ENCODE peak calls at places on chromosome 20, in four cellular contexts. Y is A549, U is transverse colon, A is ovary. F is an unnamed sample.

GRCh38 chr20:53911301-53911700 is 159.1 kb downstream of the BCAS1 start:
- DNase-seq in Y (no peak), U (peak; percentile 3), A (no peak), F (no peak)

GRCh38 chr20:36950432-36951197 is 893 bp downstream of the SAMHD1 start:
- DNase-seq in Y (peak; percentile 16), U (peak; percentile 39), A (no peak), F (no peak)

GRCh38 chr20:58892932-58893224 is 40.4 kb downstream of the GNAS start:
- DNase-seq in Y (peak; percentile 19), U (no peak), A (no peak), F (no peak)

GRCh38 chr20:41011551-41012067 is 17.0 kb upstream of the TOP1 start:
- DNase-seq in Y (no peak), U (peak; percentile 58), A (no peak), F (no peak)

GRCh38 chr20:33444797-33445560 is 1.4 kb upstream of the SNTA1 start:
- DNase-seq in Y (peak; percentile 36), U (peak; percentile 23), A (no peak), F (no peak)

GRCh38 chr20:53801609-53802370 is 208.2 kb upstream of the ZNF217 start:
- DNase-seq in Y (no peak), U (peak; percentile 38), A (no peak), F (no peak)

GRCh38 chr20:3209023-3209945 is at the start of gene ITPA:
- DNase-seq in Y (peak; percentile 58), U (peak; percentile 56), A (peak; percentile 57), F (no peak)

GRCh38 chr20:22374066-22374465 is 210.3 kb downstream of the FOXA2 start:
- DNase-seq in Y (no peak), U (no peak), A (no peak), F (no peak)

GRCh38 chr20:47181056-47181862 is 175.2 kb downstream of the ZMYND8 start:
- DNase-seq in Y (peak; percentile 82), U (peak; percentile 14), A (no peak), F (no peak)

GRCh38 chr20:49659096-49659495 is 54.6 kb downstream of the B4GALT5 start:
- DNase-seq in Y (no peak), U (no peak), A (no peak), F (no peak)

GRCh38 chr20:39849664-39850063 is 839.4 kb downstream of the MAFB start:
- DNase-seq in Y (no peak), U (peak; percentile 30), A (peak; percentile 81), F (peak; percentile 61)

GRCh38 chr20:47502801-47503239 is 1.1 kb downstream of the NCOA3 start:
- DNase-seq in Y (peak; percentile 52), U (no peak), A (no peak), F (no peak)

GRCh38 chr20:56001890-56002289 is 3.4 kb downstream of the CBLN4 start:
- DNase-seq in Y (no peak), U (no peak), A (no peak), F (no peak)

GRCh38 chr20:36454664-36455427 is 86.5 kb upstream of the MYL9 start:
- DNase-seq in Y (no peak), U (no peak), A (no peak), F (no peak)

GRCh38 chr20:13877789-13878188 is 93.0 kb downstream of the NDUFAF5 start:
- DNase-seq in Y (no peak), U (no peak), A (no peak), F (no peak)

GRCh38 chr20:41248371-41249024 is 69.0 kb downstream of the ZHX3 start:
- DNase-seq in Y (no peak), U (no peak), A (no peak), F (peak; percentile 61)

GRCh38 chr20:53621482-53622246 is 28.0 kb upstream of the ZNF217 start:
- DNase-seq in Y (peak; percentile 96), U (peak; percentile 39), A (peak; percentile 72), F (no peak)

GRCh38 chr20:9185511-9185910 is 116.6 kb downstream of the PLCB4 start:
- DNase-seq in Y (peak; percentile 22), U (no peak), A (no peak), F (no peak)

GRCh38 chr20:59403261-59403961 is 103.0 kb downstream of the EDN3 start:
- DNase-seq in Y (peak; percentile 29), U (peak; percentile 62), A (peak; percentile 66), F (no peak)

GRCh38 chr20:46401478-46401860 is 4.9 kb downstream of the ELMO2 start:
- DNase-seq in Y (no peak), U (no peak), A (no peak), F (no peak)

GRCh38 chr20:1174787-1175186 is 10.0 kb downstream of the TMEM74B start:
- DNase-seq in Y (no peak), U (no peak), A (no peak), F (no peak)

GRCh38 chr20:21125072-21125848 is 622 bp upstream of the KIZ start:
- DNase-seq in Y (peak; percentile 76), U (peak; percentile 56), A (no peak), F (no peak)

GRCh38 chr20:57391439-57392129 is 388 bp downstream of the RBM38 start:
- DNase-seq in Y (no peak), U (peak; percentile 28), A (peak; percentile 65), F (no peak)

GRCh38 chr20:42082611-42083010 is 464.4 kb upstream of the CHD6 start:
- DNase-seq in Y (no peak), U (no peak), A (no peak), F (peak; percentile 91)

GRCh38 chr20:6104493-6105188 is 18.2 kb downstream of the FERMT1 start:
- DNase-seq in Y (no peak), U (no peak), A (peak; percentile 27), F (no peak)

GRCh38 chr20:50215101-50215500 is 24.5 kb downstream of the CEBPB start:
- DNase-seq in Y (no peak), U (no peak), A (no peak), F (no peak)

GRCh38 chr20:59525500-59526241 is 78.7 kb upstream of the PHACTR3 start:
- DNase-seq in Y (peak; percentile 43), U (peak; percentile 48), A (peak; percentile 58), F (no peak)

GRCh38 chr20:53011640-53012039 is 39.5 kb downstream of the TSHZ2 start:
- DNase-seq in Y (no peak), U (no peak), A (no peak), F (no peak)

GRCh38 chr20:58482416-58482815 is 32.8 kb downstream of the APCDD1L start:
- DNase-seq in Y (no peak), U (no peak), A (no peak), F (no peak)

GRCh38 chr20:36875702-36876472 is at the start of gene TLDC2:
- DNase-seq in Y (no peak), U (peak; percentile 91), A (peak; percentile 10), F (no peak)

GRCh38 chr20:48723308-48724264 is 104.2 kb downstream of the PREX1 start:
- DNase-seq in Y (no peak), U (peak; percentile 39), A (no peak), F (peak; percentile 51)

GRCh38 chr20:19758888-19759331 is 852 bp downstream of the RIN2 start:
- DNase-seq in Y (peak; percentile 56), U (peak; percentile 59), A (peak; percentile 68), F (peak; percentile 44)

GRCh38 chr20:19757973-19758887 is at the start of gene RIN2:
- DNase-seq in Y (peak; percentile 96), U (peak; percentile 92), A (peak; percentile 88), F (peak; percentile 81)

GRCh38 chr20:19756756-19757486 is 1.1 kb upstream of the RIN2 start:
- DNase-seq in Y (no peak), U (no peak), A (no peak), F (no peak)

GRCh38 chr20:19760371-19760721 is 2.3 kb downstream of the RIN2 start:
- DNase-seq in Y (no peak), U (no peak), A (no peak), F (no peak)

DNA sequence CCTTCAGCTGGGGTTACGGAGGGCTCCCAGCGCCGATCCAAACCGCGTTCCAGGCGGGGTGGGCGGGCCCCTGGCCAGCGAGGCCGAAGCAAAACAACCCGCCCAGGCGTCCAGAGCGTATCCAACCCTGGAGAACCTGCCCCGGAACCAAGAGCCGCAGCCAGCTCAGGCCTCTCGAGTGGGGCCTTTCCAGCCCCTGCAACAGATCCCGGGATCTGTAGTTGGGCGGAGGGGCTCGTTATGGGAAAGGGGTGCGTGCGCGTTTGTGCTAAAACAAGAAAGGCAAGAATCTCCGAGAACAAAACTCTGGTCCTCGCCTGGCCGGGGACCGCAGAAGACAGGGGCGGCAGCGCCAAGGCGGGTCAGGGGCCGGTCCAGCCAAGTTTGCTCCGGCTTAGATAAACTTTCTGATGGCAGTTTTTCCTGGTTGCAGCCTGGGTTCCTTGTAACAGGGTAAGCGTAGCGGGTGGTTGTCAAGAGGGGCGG is 528 bp upstream of the RIN2 start:
- DNase-seq in Y (peak; percentile 58), U (peak; percentile 74), A (peak; percentile 91), F (peak; percentile 70)
- TF ChIP-seq POLR2A in Y (peak; percentile 47), U (peak; percentile 76), A (peak; percentile 30), F (no peak)

GRCh38 chr20:24787071-24787470 is 162.0 kb upstream of the CST7 start:
- DNase-seq in Y (no peak), U (no peak), A (no peak), F (no peak)

GRCh38 chr20:24791949-24792348 is 157.1 kb upstream of the CST7 start:
- DNase-seq in Y (no peak), U (no peak), A (no peak), F (no peak)

GRCh38 chr20:24790746-24791283 is 158.3 kb upstream of the CST7 start:
- DNase-seq in Y (no peak), U (no peak), A (no peak), F (no peak)

GRCh38 chr20:24787621-24788020 is 161.4 kb upstream of the CST7 start:
- DNase-seq in Y (no peak), U (no peak), A (no peak), F (no peak)

DNA sequence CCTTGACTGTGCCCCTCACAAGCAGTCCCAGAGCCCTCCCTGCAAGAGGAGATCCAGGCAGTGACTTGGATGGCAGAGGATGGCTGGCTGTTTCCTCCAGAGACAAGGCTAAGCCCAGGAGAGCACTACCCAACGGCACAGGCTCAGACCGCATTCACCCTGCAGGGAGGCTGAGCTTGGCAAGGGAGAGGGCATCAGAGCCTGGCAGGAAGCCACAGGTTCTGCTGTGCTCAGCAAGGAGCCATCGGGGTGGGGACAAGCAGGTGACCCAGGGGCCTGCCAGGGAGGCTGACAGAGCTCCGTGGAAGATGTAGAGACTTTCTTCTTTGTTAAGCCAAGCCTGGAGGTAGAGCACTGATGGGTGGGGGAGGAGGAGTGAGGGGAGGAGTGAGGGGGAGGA is 159.2 kb upstream of the CST7 start:
- DNase-seq in Y (no peak), U (no peak), A (no peak), F (no peak)
- TF ChIP-seq EP300 in Y (no peak), U (no peak), A (no peak), F (no peak)

GRCh38 chr20:17969276-17969883 is 562 bp downstream of the MGME1 start:
- DNase-seq in Y (peak; percentile 59), U (peak; percentile 52), A (no peak), F (no peak)

GRCh38 chr20:17971571-17972013 is 2.8 kb downstream of the MGME1 start:
- DNase-seq in Y (no peak), U (no peak), A (no peak), F (no peak)

GRCh38 chr20:17969884-17970409 is 1.1 kb downstream of the MGME1 start:
- DNase-seq in Y (no peak), U (peak; percentile 36), A (no peak), F (peak; percentile 29)

GRCh38 chr20:17968366-17969275 is at the start of the genes MGME1 and SNX5:
- DNase-seq in Y (peak; percentile 100), U (peak; percentile 100), A (peak; percentile 99), F (peak; percentile 97)

GRCh38 chr20:17972121-17972520 is 3.3 kb downstream of the MGME1 start:
- DNase-seq in Y (no peak), U (no peak), A (no peak), F (no peak)
- H3K4me3 ChIP-seq in Y (peak overlapping the region; percentile 79), U (no peak overlapping the region), A (no peak overlapping the region), F (no peak overlapping the region)

GRCh38 chr20:34824026-34824860 is 1.2 kb downstream of the NCOA6 start:
- DNase-seq in Y (peak; percentile 80), U (peak; percentile 89), A (no peak), F (peak; percentile 13)
- TF ChIP-seq POLR2A in Y (peak; percentile 34), U (peak; percentile 96), A (no peak), F (no peak)

F was measured in tibial nerve.